ENCODE peak calls at places on chromosomes 5 and 9, in ten cellular contexts. A is AG08395, P is mesendoderm, V is Panc1, R is adrenal gland, C is NCI-H345, W is cardiac fibroblast, U is fibroblast of mammary gland, N is ELF-1, E is heart right ventricle. I is an unnamed sample.

GRCh38 chr9:132001550-132001949 is 78.1 kb downstream of the MED27 start:
- DNase-seq in U (no peak), N (no peak), A (no peak), W (peak), E (no peak), V (no peak), R (no peak), C (no peak), P (no peak), I (peak)

GRCh38 chr5:35369965-35370790 is 139.9 kb upstream of the PRLR start:
- DNase-seq in P (peak), V (no peak), A (no peak), C (no peak), E (no peak), R (no peak), N (no peak), U (no peak), W (no peak), I (no peak)

GRCh38 chr5:56977034-56977433 is 25.1 kb upstream of the MIER3 start:
- DNase-seq in E (no peak), A (no peak), P (no peak), N (no peak), U (no peak), R (no peak), W (no peak), V (no peak), C (no peak), I (no peak)

GRCh38 chr9:70205366-70206020 is 53.3 kb upstream of the SMC5 start:
- DNase-seq in C (peak), V (no peak), R (no peak), A (no peak), W (no peak), E (no peak), P (no peak), U (no peak), N (peak), I (no peak)

GRCh38 chr5:120446068-120446492 is 18.0 kb upstream of the PRR16 start:
- DNase-seq in W (peak), P (peak), A (peak), C (no peak), U (peak), N (peak), E (peak), R (no peak), V (no peak), I (peak)

GRCh38 chr9:110767559-110768063 is 99.0 kb downstream of the MUSK start:
- DNase-seq in R (no peak), U (peak), C (no peak), N (no peak), V (no peak), A (peak), W (peak), P (no peak), E (peak), I (peak)

GRCh38 chr5:91118802-91119201 is 264.3 kb downstream of the ARRDC3 start:
- DNase-seq in R (no peak), U (peak), P (no peak), C (no peak), A (peak), N (no peak), W (no peak), V (no peak), E (no peak), I (no peak)

GRCh38 chr5:35861718-35862117 is 5.0 kb downstream of the IL7R start:
- DNase-seq in E (no peak), V (no peak), U (no peak), A (peak), C (no peak), P (no peak), W (no peak), R (no peak), N (no peak), I (no peak)

GRCh38 chr5:113271753-113272454 is 162.9 kb downstream of the TSSK1B start:
- DNase-seq in E (no peak), V (no peak), P (no peak), U (no peak), N (no peak), A (no peak), R (no peak), W (peak), C (no peak), I (no peak)

GRCh38 chr5:33180900-33181299 is 259.9 kb upstream of the TARS1 start:
- DNase-seq in V (peak), U (peak), R (no peak), W (peak), E (peak), N (peak), C (no peak), A (peak), P (peak), I (peak)

GRCh38 chr9:33263936-33264472 is 504 bp downstream of the BAG1 start:
- DNase-seq in C (peak), N (no peak), V (no peak), A (peak), R (peak), U (peak), E (peak), P (no peak), W (no peak), I (peak)

GRCh38 chr9:127626752-127627493 is 14.8 kb downstream of the STXBP1 start:
- DNase-seq in P (no peak), V (no peak), A (no peak), E (no peak), W (no peak), N (no peak), U (no peak), R (no peak), C (no peak), I (no peak)

I was measured in HCEC 1CT.